ENCODE peak calls at places on chromosomes 4 and X, in seven cellular contexts. One of them, this sample, is unnamed.
A peak's percentile ranks its signal among the peaks of the same experiment; 100 is the strongest.

GRCh38 chr4:139453041-139453370 is 915 bp upstream of the RAB33B start:
- DNase-seq in left colon: no peak
- DNase-seq in T-helper 17 cell: peak; percentile 62
- DNase-seq in memory B cell: no peak
- DNase-seq in GM12865: peak; percentile 89
- DNase-seq in activated CD4-positive, alpha-beta T cell treated with anti-CD3 and anti-CD28 coated beads for 48 hours: peak; percentile 80
- DNase-seq in T-helper 2 cell: no peak
- DNase-seq in this sample: peak; percentile 87

GRCh38 chr4:137529432-137529831 is 2.9 kb downstream of the PCDH18 start:
- DNase-seq in memory B cell: no peak
- DNase-seq in GM12865: no peak
- DNase-seq in left colon: no peak
- DNase-seq in T-helper 2 cell: no peak
- DNase-seq in activated CD4-positive, alpha-beta T cell treated with anti-CD3 and anti-CD28 coated beads for 48 hours: no peak
- DNase-seq in T-helper 17 cell: no peak
- DNase-seq in this sample: no peak

GRCh38 chrX:38800981-38801845 is at the start of gene MID1IP1:
- DNase-seq in activated CD4-positive, alpha-beta T cell treated with anti-CD3 and anti-CD28 coated beads for 48 hours: peak; percentile 86
- DNase-seq in left colon: peak; percentile 88
- DNase-seq in T-helper 17 cell: peak; percentile 67
- DNase-seq in GM12865: no peak
- DNase-seq in T-helper 2 cell: peak; percentile 46
- DNase-seq in memory B cell: no peak
- DNase-seq in this sample: peak; percentile 96

GRCh38 chr4:142474398-142475087 is 371.6 kb downstream of the INPP4B start:
- DNase-seq in left colon: no peak
- DNase-seq in activated CD4-positive, alpha-beta T cell treated with anti-CD3 and anti-CD28 coated beads for 48 hours: no peak
- DNase-seq in T-helper 17 cell: no peak
- DNase-seq in T-helper 2 cell: no peak
- DNase-seq in memory B cell: no peak
- DNase-seq in GM12865: peak; percentile 46
- DNase-seq in this sample: peak; percentile 19

GRCh38 chrX:123219916-123220315 is 35.8 kb downstream of the GRIA3 start:
- DNase-seq in T-helper 17 cell: no peak
- DNase-seq in T-helper 2 cell: no peak
- DNase-seq in memory B cell: no peak
- DNase-seq in activated CD4-positive, alpha-beta T cell treated with anti-CD3 and anti-CD28 coated beads for 48 hours: no peak
- DNase-seq in GM12865: no peak
- DNase-seq in left colon: no peak
- DNase-seq in this sample: no peak

GRCh38 chr4:91914176-91914804 is 389.5 kb upstream of the GRID2 start:
- DNase-seq in T-helper 2 cell: no peak
- DNase-seq in memory B cell: no peak
- DNase-seq in left colon: no peak
- DNase-seq in GM12865: no peak
- DNase-seq in T-helper 17 cell: no peak
- DNase-seq in activated CD4-positive, alpha-beta T cell treated with anti-CD3 and anti-CD28 coated beads for 48 hours: no peak
- DNase-seq in this sample: no peak

GRCh38 chrX:46569621-46570020 is 3.9 kb upstream of the CHST7 start:
- DNase-seq in left colon: no peak
- DNase-seq in memory B cell: no peak
- DNase-seq in T-helper 2 cell: no peak
- DNase-seq in activated CD4-positive, alpha-beta T cell treated with anti-CD3 and anti-CD28 coated beads for 48 hours: no peak
- DNase-seq in GM12865: no peak
- DNase-seq in T-helper 17 cell: no peak
- DNase-seq in this sample: peak; percentile 9

GRCh38 chr4:113699772-113700171 is 61.8 kb downstream of the CAMK2D start:
- DNase-seq in activated CD4-positive, alpha-beta T cell treated with anti-CD3 and anti-CD28 coated beads for 48 hours: no peak
- DNase-seq in left colon: no peak
- DNase-seq in T-helper 17 cell: no peak
- DNase-seq in T-helper 2 cell: no peak
- DNase-seq in memory B cell: no peak
- DNase-seq in GM12865: no peak
- DNase-seq in this sample: no peak

GRCh38 chr4:187666634-187667033 is 328.9 kb upstream of the ZFP42 start:
- DNase-seq in GM12865: no peak
- DNase-seq in memory B cell: no peak
- DNase-seq in activated CD4-positive, alpha-beta T cell treated with anti-CD3 and anti-CD28 coated beads for 48 hours: no peak
- DNase-seq in left colon: no peak
- DNase-seq in T-helper 2 cell: no peak
- DNase-seq in T-helper 17 cell: no peak
- DNase-seq in this sample: no peak

GRCh38 chr4:123599061-123599919 is 202.7 kb downstream of the SPRY1 start:
- DNase-seq in activated CD4-positive, alpha-beta T cell treated with anti-CD3 and anti-CD28 coated beads for 48 hours: no peak
- DNase-seq in GM12865: no peak
- DNase-seq in T-helper 2 cell: no peak
- DNase-seq in left colon: no peak
- DNase-seq in T-helper 17 cell: no peak
- DNase-seq in memory B cell: no peak
- DNase-seq in this sample: no peak

GRCh38 chr4:60923075-60923474 is 277.1 kb upstream of the ADGRL3 start:
- DNase-seq in activated CD4-positive, alpha-beta T cell treated with anti-CD3 and anti-CD28 coated beads for 48 hours: no peak
- DNase-seq in left colon: no peak
- DNase-seq in T-helper 2 cell: no peak
- DNase-seq in T-helper 17 cell: no peak
- DNase-seq in memory B cell: no peak
- DNase-seq in GM12865: no peak
- DNase-seq in this sample: no peak

GRCh38 chrX:16087081-16087480 is 36.3 kb upstream of the GRPR start:
- DNase-seq in left colon: no peak
- DNase-seq in T-helper 17 cell: no peak
- DNase-seq in T-helper 2 cell: no peak
- DNase-seq in activated CD4-positive, alpha-beta T cell treated with anti-CD3 and anti-CD28 coated beads for 48 hours: no peak
- DNase-seq in memory B cell: no peak
- DNase-seq in GM12865: no peak
- DNase-seq in this sample: no peak

GRCh38 chr4:157459789-157460188 is 239.3 kb downstream of the GRIA2 start:
- DNase-seq in activated CD4-positive, alpha-beta T cell treated with anti-CD3 and anti-CD28 coated beads for 48 hours: no peak
- DNase-seq in left colon: no peak
- DNase-seq in memory B cell: no peak
- DNase-seq in T-helper 17 cell: no peak
- DNase-seq in GM12865: no peak
- DNase-seq in T-helper 2 cell: no peak
- DNase-seq in this sample: no peak

GRCh38 chr4:112765317-112765989 is 128.5 kb downstream of the LARP7 start:
- DNase-seq in left colon: no peak
- DNase-seq in activated CD4-positive, alpha-beta T cell treated with anti-CD3 and anti-CD28 coated beads for 48 hours: no peak
- DNase-seq in GM12865: peak; percentile 52
- DNase-seq in memory B cell: no peak
- DNase-seq in T-helper 17 cell: no peak
- DNase-seq in T-helper 2 cell: no peak
- DNase-seq in this sample: no peak

This sample was measured in osteoblast.